ENCODE peak calls at places on chromosomes 6 and 20, in ten cellular contexts. One of them, this sample, is unnamed.

GRCh38 chr6:71478834-71479541 is 190.4 kb downstream of the OGFRL1 start:
- DNase-seq in OCI-LY7: no peak
- DNase-seq in cardiac muscle cell: peak
- DNase-seq in Peyer's patch: no peak
- DNase-seq in fibroblast of mammary gland: peak
- DNase-seq in tibial nerve: no peak
- DNase-seq in pancreas: no peak
- DNase-seq in endothelial cell: peak
- DNase-seq in astrocyte: peak
- DNase-seq in fibroblast of pulmonary artery: peak
- DNase-seq in this sample: peak

GRCh38 chr6:119126826-119127225 is 48.4 kb upstream of the FAM184A start:
- DNase-seq in pancreas: no peak
- DNase-seq in Peyer's patch: no peak
- DNase-seq in fibroblast of mammary gland: no peak
- DNase-seq in endothelial cell: no peak
- DNase-seq in cardiac muscle cell: no peak
- DNase-seq in astrocyte: no peak
- DNase-seq in tibial nerve: no peak
- DNase-seq in fibroblast of pulmonary artery: no peak
- DNase-seq in OCI-LY7: no peak
- DNase-seq in this sample: no peak

GRCh38 chr6:69835414-69836179 is 30.8 kb upstream of the COL19A1 start:
- DNase-seq in fibroblast of mammary gland: peak
- DNase-seq in astrocyte: peak
- DNase-seq in cardiac muscle cell: peak
- DNase-seq in pancreas: peak
- DNase-seq in tibial nerve: peak
- DNase-seq in Peyer's patch: peak
- DNase-seq in endothelial cell: peak
- DNase-seq in OCI-LY7: peak
- DNase-seq in fibroblast of pulmonary artery: peak
- DNase-seq in this sample: peak

GRCh38 chr20:9223296-9223695 is 154.4 kb downstream of the PLCB4 start:
- DNase-seq in pancreas: no peak
- DNase-seq in astrocyte: no peak
- DNase-seq in endothelial cell: no peak
- DNase-seq in OCI-LY7: no peak
- DNase-seq in fibroblast of mammary gland: no peak
- DNase-seq in fibroblast of pulmonary artery: no peak
- DNase-seq in tibial nerve: no peak
- DNase-seq in cardiac muscle cell: no peak
- DNase-seq in Peyer's patch: no peak
- DNase-seq in this sample: no peak

GRCh38 chr6:1103027-1103426 is 208.9 kb upstream of the FOXQ1 start:
- DNase-seq in Peyer's patch: no peak
- DNase-seq in pancreas: no peak
- DNase-seq in endothelial cell: no peak
- DNase-seq in fibroblast of pulmonary artery: no peak
- DNase-seq in fibroblast of mammary gland: no peak
- DNase-seq in OCI-LY7: no peak
- DNase-seq in cardiac muscle cell: no peak
- DNase-seq in astrocyte: no peak
- DNase-seq in tibial nerve: no peak
- DNase-seq in this sample: no peak

GRCh38 chr20:42041000-42041565 is 422.9 kb upstream of the CHD6 start:
- DNase-seq in endothelial cell: no peak
- DNase-seq in tibial nerve: no peak
- DNase-seq in OCI-LY7: no peak
- DNase-seq in astrocyte: no peak
- DNase-seq in pancreas: no peak
- DNase-seq in cardiac muscle cell: no peak
- DNase-seq in fibroblast of mammary gland: no peak
- DNase-seq in fibroblast of pulmonary artery: no peak
- DNase-seq in Peyer's patch: no peak
- DNase-seq in this sample: no peak

GRCh38 chr6:30913721-30914075 is 340 bp upstream of the VARS2 start:
- DNase-seq in Peyer's patch: no peak
- DNase-seq in fibroblast of mammary gland: no peak
- DNase-seq in endothelial cell: no peak
- DNase-seq in cardiac muscle cell: no peak
- DNase-seq in astrocyte: no peak
- DNase-seq in fibroblast of pulmonary artery: no peak
- DNase-seq in pancreas: no peak
- DNase-seq in tibial nerve: peak
- DNase-seq in OCI-LY7: no peak
- DNase-seq in this sample: no peak

GRCh38 chr6:93684339-93684738 is 265.0 kb upstream of the EPHA7 start:
- DNase-seq in OCI-LY7: no peak
- DNase-seq in Peyer's patch: no peak
- DNase-seq in fibroblast of mammary gland: no peak
- DNase-seq in tibial nerve: no peak
- DNase-seq in pancreas: no peak
- DNase-seq in endothelial cell: no peak
- DNase-seq in fibroblast of pulmonary artery: no peak
- DNase-seq in astrocyte: no peak
- DNase-seq in cardiac muscle cell: no peak
- DNase-seq in this sample: no peak

GRCh38 chr6:113461153-113461897 is 395.8 kb upstream of the MARCKS start:
- DNase-seq in astrocyte: peak
- DNase-seq in pancreas: no peak
- DNase-seq in endothelial cell: no peak
- DNase-seq in tibial nerve: no peak
- DNase-seq in Peyer's patch: no peak
- DNase-seq in fibroblast of pulmonary artery: peak
- DNase-seq in fibroblast of mammary gland: peak
- DNase-seq in OCI-LY7: no peak
- DNase-seq in cardiac muscle cell: peak
- DNase-seq in this sample: no peak
- TF ChIP-seq CTCF in astrocyte: peak
- TF ChIP-seq CTCF in pancreas: no peak
- TF ChIP-seq CTCF in endothelial cell: no peak
- TF ChIP-seq CTCF in tibial nerve: no peak
- TF ChIP-seq CTCF in Peyer's patch: no peak
- TF ChIP-seq CTCF in fibroblast of pulmonary artery: peak
- TF ChIP-seq CTCF in fibroblast of mammary gland: peak
- TF ChIP-seq CTCF in OCI-LY7: peak
- TF ChIP-seq CTCF in cardiac muscle cell: peak
- TF ChIP-seq CTCF in this sample: no peak

GRCh38 chr6:167499161-167499660 is 174.3 kb downstream of the TTLL2 start:
- DNase-seq in Peyer's patch: peak
- DNase-seq in cardiac muscle cell: no peak
- DNase-seq in fibroblast of pulmonary artery: no peak
- DNase-seq in fibroblast of mammary gland: no peak
- DNase-seq in tibial nerve: no peak
- DNase-seq in astrocyte: no peak
- DNase-seq in OCI-LY7: no peak
- DNase-seq in pancreas: no peak
- DNase-seq in endothelial cell: no peak
- DNase-seq in this sample: no peak

GRCh38 chr6:167504412-167504961 is 179.6 kb downstream of the TTLL2 start:
- DNase-seq in OCI-LY7: no peak
- DNase-seq in Peyer's patch: no peak
- DNase-seq in fibroblast of pulmonary artery: no peak
- DNase-seq in cardiac muscle cell: no peak
- DNase-seq in tibial nerve: no peak
- DNase-seq in fibroblast of mammary gland: no peak
- DNase-seq in astrocyte: no peak
- DNase-seq in pancreas: no peak
- DNase-seq in endothelial cell: no peak
- DNase-seq in this sample: no peak

GRCh38 chr6:167500961-167501360 is 176.1 kb downstream of the TTLL2 start:
- DNase-seq in cardiac muscle cell: no peak
- DNase-seq in pancreas: no peak
- DNase-seq in Peyer's patch: no peak
- DNase-seq in fibroblast of pulmonary artery: no peak
- DNase-seq in tibial nerve: no peak
- DNase-seq in endothelial cell: no peak
- DNase-seq in OCI-LY7: no peak
- DNase-seq in fibroblast of mammary gland: no peak
- DNase-seq in astrocyte: no peak
- DNase-seq in this sample: no peak

GRCh38 chr6:167502471-167502870 is 177.6 kb downstream of the TTLL2 start:
- DNase-seq in Peyer's patch: no peak
- DNase-seq in OCI-LY7: no peak
- DNase-seq in endothelial cell: no peak
- DNase-seq in tibial nerve: no peak
- DNase-seq in cardiac muscle cell: no peak
- DNase-seq in fibroblast of mammary gland: no peak
- DNase-seq in fibroblast of pulmonary artery: no peak
- DNase-seq in pancreas: no peak
- DNase-seq in astrocyte: no peak
- DNase-seq in this sample: no peak

GRCh38 chr6:167501831-167502385 is 177.0 kb downstream of the TTLL2 start:
- DNase-seq in OCI-LY7: no peak
- DNase-seq in Peyer's patch: peak
- DNase-seq in fibroblast of pulmonary artery: peak
- DNase-seq in tibial nerve: no peak
- DNase-seq in pancreas: peak
- DNase-seq in fibroblast of mammary gland: no peak
- DNase-seq in endothelial cell: peak
- DNase-seq in cardiac muscle cell: peak
- DNase-seq in astrocyte: no peak
- DNase-seq in this sample: peak
- TF ChIP-seq CTCF in OCI-LY7: no peak
- TF ChIP-seq CTCF in Peyer's patch: no peak
- TF ChIP-seq CTCF in fibroblast of pulmonary artery: peak
- TF ChIP-seq CTCF in tibial nerve: no peak
- TF ChIP-seq CTCF in pancreas: peak
- TF ChIP-seq CTCF in fibroblast of mammary gland: no peak
- TF ChIP-seq CTCF in endothelial cell: no peak
- TF ChIP-seq CTCF in cardiac muscle cell: peak
- TF ChIP-seq CTCF in astrocyte: no peak
- TF ChIP-seq CTCF in this sample: peak

GRCh38 chr6:160766657-160767018 is 64.6 kb downstream of the PLG start:
- DNase-seq in OCI-LY7: no peak
- DNase-seq in Peyer's patch: no peak
- DNase-seq in tibial nerve: no peak
- DNase-seq in astrocyte: no peak
- DNase-seq in fibroblast of pulmonary artery: no peak
- DNase-seq in endothelial cell: no peak
- DNase-seq in pancreas: no peak
- DNase-seq in cardiac muscle cell: no peak
- DNase-seq in fibroblast of mammary gland: no peak
- DNase-seq in this sample: no peak

GRCh38 chr6:160765412-160765811 is 63.4 kb downstream of the PLG start:
- DNase-seq in tibial nerve: no peak
- DNase-seq in OCI-LY7: no peak
- DNase-seq in fibroblast of pulmonary artery: no peak
- DNase-seq in pancreas: no peak
- DNase-seq in Peyer's patch: no peak
- DNase-seq in astrocyte: no peak
- DNase-seq in fibroblast of mammary gland: no peak
- DNase-seq in cardiac muscle cell: no peak
- DNase-seq in endothelial cell: no peak
- DNase-seq in this sample: no peak

GRCh38 chr6:160767019-160767646 is 65.1 kb downstream of the PLG start:
- DNase-seq in fibroblast of mammary gland: peak
- DNase-seq in endothelial cell: peak
- DNase-seq in OCI-LY7: peak
- DNase-seq in fibroblast of pulmonary artery: peak
- DNase-seq in tibial nerve: peak
- DNase-seq in Peyer's patch: peak
- DNase-seq in cardiac muscle cell: peak
- DNase-seq in pancreas: peak
- DNase-seq in astrocyte: peak
- DNase-seq in this sample: peak

GRCh38 chr6:160768101-160768500 is 66.1 kb downstream of the PLG start:
- DNase-seq in astrocyte: no peak
- DNase-seq in pancreas: no peak
- DNase-seq in tibial nerve: no peak
- DNase-seq in endothelial cell: no peak
- DNase-seq in OCI-LY7: no peak
- DNase-seq in fibroblast of mammary gland: no peak
- DNase-seq in fibroblast of pulmonary artery: no peak
- DNase-seq in cardiac muscle cell: no peak
- DNase-seq in Peyer's patch: no peak
- DNase-seq in this sample: no peak

DNA sequence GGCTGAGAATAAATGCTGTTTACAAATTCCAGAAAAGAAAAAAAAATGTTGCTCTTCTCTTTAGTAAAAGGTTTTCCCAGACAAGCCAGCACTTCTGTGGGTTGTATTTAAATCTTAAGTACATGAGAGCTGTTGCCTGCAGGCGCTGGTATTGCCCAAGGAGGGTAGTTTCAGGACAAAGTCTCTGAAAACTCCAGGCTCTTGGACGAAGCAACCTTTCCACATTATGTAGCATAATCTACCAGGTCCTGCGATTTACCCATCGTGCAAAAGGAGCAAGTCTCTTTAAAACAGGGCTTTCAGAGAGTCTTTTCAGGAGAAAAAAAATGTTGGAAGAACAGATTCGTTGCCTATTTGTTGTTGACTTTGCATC is 65.6 kb downstream of the PLG start:
- DNase-seq in endothelial cell: no peak
- DNase-seq in pancreas: no peak
- DNase-seq in fibroblast of mammary gland: no peak
- DNase-seq in astrocyte: no peak
- DNase-seq in tibial nerve: no peak
- DNase-seq in Peyer's patch: no peak
- DNase-seq in OCI-LY7: no peak
- DNase-seq in fibroblast of pulmonary artery: no peak
- DNase-seq in cardiac muscle cell: no peak
- DNase-seq in this sample: no peak
- TF ChIP-seq CTCF in endothelial cell: no peak
- TF ChIP-seq CTCF in pancreas: no peak
- TF ChIP-seq CTCF in fibroblast of mammary gland: no peak
- TF ChIP-seq CTCF in astrocyte: no peak
- TF ChIP-seq CTCF in tibial nerve: no peak
- TF ChIP-seq CTCF in Peyer's patch: no peak
- TF ChIP-seq CTCF in OCI-LY7: no peak
- TF ChIP-seq CTCF in fibroblast of pulmonary artery: no peak
- TF ChIP-seq CTCF in cardiac muscle cell: no peak
- TF ChIP-seq CTCF in this sample: no peak

DNA sequence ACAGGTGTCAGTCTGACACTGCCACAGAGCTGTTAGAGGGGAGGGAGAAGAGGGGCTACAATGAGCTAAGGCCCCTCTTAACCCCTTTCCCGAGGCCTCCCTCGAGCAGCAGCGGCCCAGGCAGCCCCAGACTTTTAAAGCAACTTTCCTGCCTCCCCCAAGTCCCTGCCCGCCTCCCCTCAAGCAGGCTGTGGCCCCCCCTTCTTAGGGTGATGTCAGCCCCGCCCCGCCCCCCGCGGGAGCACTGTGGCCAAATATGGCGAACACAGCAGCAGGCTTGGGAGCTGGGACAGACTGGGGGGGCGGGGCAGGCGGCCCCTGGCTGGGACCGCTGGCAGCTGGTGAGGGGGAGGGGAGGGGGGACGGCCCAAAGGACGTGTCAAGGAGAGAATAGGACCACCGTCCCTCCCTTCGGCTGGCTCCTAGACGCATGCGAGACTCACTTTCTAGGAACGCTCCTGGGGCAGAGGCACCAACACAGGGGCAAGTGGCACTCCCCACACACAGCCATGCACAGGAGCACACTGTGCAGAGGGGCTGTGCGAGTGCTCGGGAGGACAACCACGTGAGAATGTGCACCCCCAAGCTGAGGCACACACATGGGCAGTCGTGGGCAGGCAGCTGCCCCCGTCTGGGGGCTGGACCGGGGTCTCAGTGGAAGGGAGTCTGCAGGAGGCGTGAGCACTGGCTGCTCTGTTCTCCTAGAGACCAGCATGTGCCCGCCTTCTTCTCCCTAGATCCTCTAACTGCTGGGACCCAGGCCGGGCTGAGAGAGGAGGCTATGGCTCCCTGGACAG is 6.7 kb downstream of the TEAD3 start:
- DNase-seq in fibroblast of mammary gland: peak
- DNase-seq in pancreas: peak
- DNase-seq in cardiac muscle cell: peak
- DNase-seq in astrocyte: peak
- DNase-seq in OCI-LY7: no peak
- DNase-seq in endothelial cell: peak
- DNase-seq in tibial nerve: peak
- DNase-seq in fibroblast of pulmonary artery: peak
- DNase-seq in Peyer's patch: peak
- DNase-seq in this sample: no peak
- TF ChIP-seq CTCF in fibroblast of mammary gland: no peak
- TF ChIP-seq CTCF in pancreas: no peak
- TF ChIP-seq CTCF in cardiac muscle cell: no peak
- TF ChIP-seq CTCF in astrocyte: no peak
- TF ChIP-seq CTCF in OCI-LY7: no peak
- TF ChIP-seq CTCF in endothelial cell: no peak
- TF ChIP-seq CTCF in tibial nerve: no peak
- TF ChIP-seq CTCF in fibroblast of pulmonary artery: no peak
- TF ChIP-seq CTCF in Peyer's patch: no peak
- TF ChIP-seq CTCF in this sample: no peak

This sample was measured in MCF 10A.